ENCODE peak calls at places on chromosomes 12 and 14, in five cellular contexts. X is GDM1, L is breast epithelium, D is prostate gland, H is NCI-H2171. P is an unnamed sample.

GRCh38 chr14:73785336-73785833 is 66.2 kb upstream of the PTGR2 start:
- DNase-seq in X (no peak), L (no peak), D (no peak), H (no peak), P (peak; percentile 23)

GRCh38 chr12:75818863-75819262 is 212.7 kb downstream of the PHLDA1 start:
- DNase-seq in X (no peak), L (no peak), D (no peak), H (no peak), P (no peak)

GRCh38 chr14:105193916-105194782 is 13.0 kb upstream of the NUDT14 start:
- DNase-seq in X (no peak), L (no peak), D (no peak), H (peak; percentile 32), P (no peak)

GRCh38 chr12:43113153-43113552 is 438.9 kb downstream of the ADAMTS20 start:
- DNase-seq in X (no peak), L (no peak), D (no peak), H (no peak), P (no peak)

GRCh38 chr12:111190741-111191526 is 178.0 kb downstream of the PHETA1 start:
- DNase-seq in X (no peak), L (no peak), D (no peak), H (no peak), P (no peak)

GRCh38 chr12:92408072-92408900 is 262.6 kb upstream of the BTG1 start:
- DNase-seq in X (peak; percentile 26), L (no peak), D (peak; percentile 7), H (no peak), P (no peak)

GRCh38 chr12:46786774-46787173 is 39.0 kb downstream of the SLC38A4 start:
- DNase-seq in X (no peak), L (no peak), D (no peak), H (no peak), P (no peak)

GRCh38 chr14:68748691-68749090 is 44.2 kb downstream of the ZFP36L1 start:
- DNase-seq in X (no peak), L (no peak), D (no peak), H (no peak), P (no peak)

GRCh38 chr12:56694161-56694560 is 6.1 kb upstream of the PTGES3 start:
- DNase-seq in X (no peak), L (no peak), D (no peak), H (no peak), P (no peak)

GRCh38 chr14:55477680-55478079 is 37.3 kb upstream of the TBPL2 start:
- DNase-seq in X (no peak), L (no peak), D (no peak), H (no peak), P (no peak)

GRCh38 chr12:48936379-48936979 is 11.2 kb upstream of the FKBP11 start:
- DNase-seq in X (peak; percentile 40), L (peak; percentile 24), D (peak; percentile 43), H (peak; percentile 8), P (peak; percentile 26)

GRCh38 chr12:132253698-132254480 is 75.5 kb downstream of the GALNT9 start:
- DNase-seq in X (no peak), L (no peak), D (no peak), H (peak; percentile 57), P (no peak)

GRCh38 chr14:24975393-24975792 is 74.6 kb downstream of the STXBP6 start:
- DNase-seq in X (no peak), L (no peak), D (no peak), H (no peak), P (no peak)

GRCh38 chr12:76037130-76038105 is 5.8 kb upstream of the PHLDA1 start:
- DNase-seq in X (peak; percentile 56), L (no peak), D (peak; percentile 42), H (peak; percentile 53), P (peak; percentile 55)

GRCh38 chr12:10722502-10722904 is 620 bp downstream of the YBX3 start:
- DNase-seq in X (no peak), L (peak; percentile 40), D (no peak), H (no peak), P (no peak)

GRCh38 chr12:68760806-68761441 is 14.9 kb downstream of the SLC35E3 start:
- DNase-seq in X (no peak), L (no peak), D (no peak), H (no peak), P (no peak)

GRCh38 chr14:58501214-58501816 is 73.8 kb downstream of the KIAA0586 start:
- DNase-seq in X (peak; percentile 41), L (no peak), D (no peak), H (peak; percentile 55), P (peak; percentile 4)

GRCh38 chr12:41965996-41966395 is 178.7 kb downstream of the GXYLT1 start:
- DNase-seq in X (no peak), L (no peak), D (no peak), H (no peak), P (no peak)

GRCh38 chr14:104805941-104806624 is 5.2 kb downstream of the ZBTB42 start:
- DNase-seq in X (no peak), L (no peak), D (no peak), H (no peak), P (no peak)

GRCh38 chr14:31902002-31902401 is 175.1 kb upstream of the ARHGAP5 start:
- DNase-seq in X (no peak), L (no peak), D (no peak), H (no peak), P (no peak)

GRCh38 chr12:122349078-122349477 is 73.4 kb downstream of the CLIP1 start:
- DNase-seq in X (no peak), L (no peak), D (no peak), H (no peak), P (no peak)

GRCh38 chr12:106865685-106866084 is 90.0 kb upstream of the TMEM263 start:
- DNase-seq in X (no peak), L (no peak), D (no peak), H (no peak), P (no peak)

GRCh38 chr12:38930994-38931393 is 25.6 kb upstream of the CPNE8 start:
- DNase-seq in X (no peak), L (no peak), D (no peak), H (no peak), P (no peak)

GRCh38 chr14:101556566-101557320 is 4.6 kb upstream of the DIO3 start:
- DNase-seq in X (no peak), L (peak; percentile 32), D (no peak), H (no peak), P (no peak)

GRCh38 chr12:6090786-6091185 is 33.7 kb downstream of the VWF start:
- DNase-seq in X (no peak), L (no peak), D (no peak), H (no peak), P (no peak)

GRCh38 chr14:92981726-92982125 is 58.8 kb downstream of the CHGA start:
- DNase-seq in X (no peak), L (no peak), D (no peak), H (no peak), P (no peak)

GRCh38 chr12:67671419-67671818 is 22.9 kb downstream of the DYRK2 start:
- DNase-seq in X (no peak), L (no peak), D (no peak), H (no peak), P (no peak)

GRCh38 chr14:104297721-104298401 is 159.5 kb downstream of the KIF26A start:
- DNase-seq in X (no peak), L (no peak), D (no peak), H (no peak), P (no peak)

GRCh38 chr12:114006482-114007425 is 40.6 kb upstream of the RBM19 start:
- DNase-seq in X (no peak), L (no peak), D (no peak), H (no peak), P (no peak)

GRCh38 chr12:38669530-38669929 is 235.9 kb downstream of the CPNE8 start:
- DNase-seq in X (peak; percentile 0), L (no peak), D (no peak), H (no peak), P (no peak)

GRCh38 chr14:79659995-79660975 is 551.0 kb downstream of the DIO2 start:
- DNase-seq in X (no peak), L (no peak), D (no peak), H (no peak), P (no peak)

GRCh38 chr12:77319141-77319540 is 253.8 kb upstream of the E2F7 start:
- DNase-seq in X (no peak), L (no peak), D (no peak), H (no peak), P (no peak)

GRCh38 chr14:54857830-54858269 is 44.8 kb downstream of the GCH1 start:
- DNase-seq in X (no peak), L (no peak), D (no peak), H (no peak), P (no peak)

GRCh38 chr14:75452900-75453816 is 25.3 kb downstream of the JDP2 start:
- DNase-seq in X (no peak), L (peak; percentile 88), D (peak; percentile 64), H (no peak), P (no peak)

GRCh38 chr14:78196323-78196722 is 26.1 kb downstream of the NRXN3 start:
- DNase-seq in X (no peak), L (no peak), D (no peak), H (no peak), P (no peak)

P was measured in KG1.